ENCODE peak calls at places on chromosomes 7 and 10, in five cellular contexts. One of them, this sample, is unnamed. For H3K4me1 and H3K36me3, the result is how much of the 10 kb centered on the place peaks cover.

GRCh38 chr7:152673902-152674301 is 2.0 kb downstream of the XRCC2 start:
- DNase-seq in neural progenitor cell: no peak
- DNase-seq in gastrocnemius medialis: no peak
- DNase-seq in uterus: no peak
- DNase-seq in tibial nerve: no peak
- DNase-seq in this sample: no peak

GRCh38 chr7:66960192-66960591 is 35.2 kb downstream of the SBDS start:
- DNase-seq in neural progenitor cell: no peak
- DNase-seq in gastrocnemius medialis: no peak
- DNase-seq in uterus: no peak
- DNase-seq in tibial nerve: no peak
- DNase-seq in this sample: no peak

GRCh38 chr10:8453587-8453986 is 399.1 kb downstream of the GATA3 start:
- DNase-seq in uterus: no peak
- DNase-seq in gastrocnemius medialis: no peak
- DNase-seq in neural progenitor cell: no peak
- DNase-seq in tibial nerve: no peak
- DNase-seq in this sample: peak

GRCh38 chr7:100894860-100895700 is 608 bp downstream of the ACHE start:
- DNase-seq in uterus: no peak
- DNase-seq in gastrocnemius medialis: no peak
- DNase-seq in tibial nerve: no peak
- DNase-seq in neural progenitor cell: peak
- DNase-seq in this sample: peak

GRCh38 chr7:130721486-130722277 is 12.3 kb downstream of the KLF14 start:
- DNase-seq in uterus: peak
- DNase-seq in gastrocnemius medialis: peak
- DNase-seq in neural progenitor cell: peak
- DNase-seq in tibial nerve: peak
- DNase-seq in this sample: peak

GRCh38 chr10:122561212-122561611 is 658 bp downstream of the DMBT1 start:
- DNase-seq in neural progenitor cell: no peak
- DNase-seq in tibial nerve: no peak
- DNase-seq in uterus: no peak
- DNase-seq in gastrocnemius medialis: no peak
- DNase-seq in this sample: no peak

GRCh38 chr10:115829501-115830215 is 443.3 kb downstream of the GFRA1 start:
- DNase-seq in uterus: no peak
- DNase-seq in tibial nerve: no peak
- DNase-seq in gastrocnemius medialis: no peak
- DNase-seq in neural progenitor cell: peak
- DNase-seq in this sample: no peak

GRCh38 chr10:7942311-7942710 is 112.2 kb upstream of the GATA3 start:
- DNase-seq in uterus: no peak
- DNase-seq in neural progenitor cell: no peak
- DNase-seq in tibial nerve: no peak
- DNase-seq in gastrocnemius medialis: no peak
- DNase-seq in this sample: no peak

GRCh38 chr7:30765359-30765758 is 5.9 kb upstream of the MINDY4 start:
- DNase-seq in uterus: no peak
- DNase-seq in tibial nerve: no peak
- DNase-seq in neural progenitor cell: no peak
- DNase-seq in gastrocnemius medialis: no peak
- DNase-seq in this sample: no peak

GRCh38 chr10:71067098-71067760 is 145.1 kb upstream of the UNC5B start:
- DNase-seq in tibial nerve: no peak
- DNase-seq in neural progenitor cell: no peak
- DNase-seq in uterus: no peak
- DNase-seq in gastrocnemius medialis: no peak
- DNase-seq in this sample: no peak

GRCh38 chr10:118907051-118907450 is 122.5 kb upstream of the NANOS1 start:
- DNase-seq in tibial nerve: no peak
- DNase-seq in neural progenitor cell: no peak
- DNase-seq in uterus: no peak
- DNase-seq in gastrocnemius medialis: no peak
- DNase-seq in this sample: no peak

GRCh38 chr10:51915031-51915542 is 215.7 kb upstream of the CSTF2T start:
- DNase-seq in neural progenitor cell: no peak
- DNase-seq in tibial nerve: no peak
- DNase-seq in uterus: no peak
- DNase-seq in gastrocnemius medialis: no peak
- DNase-seq in this sample: no peak

GRCh38 chr7:157404845-157405481 is 68.2 kb downstream of the DNAJB6 start:
- DNase-seq in uterus: peak
- DNase-seq in tibial nerve: no peak
- DNase-seq in neural progenitor cell: no peak
- DNase-seq in gastrocnemius medialis: no peak
- DNase-seq in this sample: no peak

GRCh38 chr10:132452216-132452650 is 55.2 kb downstream of the PWWP2B start:
- DNase-seq in gastrocnemius medialis: no peak
- DNase-seq in tibial nerve: no peak
- DNase-seq in neural progenitor cell: peak
- DNase-seq in uterus: no peak
- DNase-seq in this sample: no peak

GRCh38 chr10:100436255-100436654 is 26.6 kb upstream of the WNT8B start:
- DNase-seq in gastrocnemius medialis: no peak
- DNase-seq in uterus: no peak
- DNase-seq in tibial nerve: no peak
- DNase-seq in neural progenitor cell: peak
- DNase-seq in this sample: no peak

GRCh38 chr7:51327287-51327717 is 10.7 kb upstream of the COBL start:
- DNase-seq in gastrocnemius medialis: no peak
- DNase-seq in neural progenitor cell: peak
- DNase-seq in tibial nerve: no peak
- DNase-seq in uterus: no peak
- DNase-seq in this sample: no peak

GRCh38 chr7:71495828-71496227 is 363.9 kb downstream of the GALNT17 start:
- DNase-seq in uterus: no peak
- DNase-seq in neural progenitor cell: no peak
- DNase-seq in gastrocnemius medialis: no peak
- DNase-seq in tibial nerve: no peak
- DNase-seq in this sample: no peak

GRCh38 chr7:28638914-28639313 is 226.6 kb downstream of the CREB5 start:
- DNase-seq in uterus: no peak
- DNase-seq in tibial nerve: no peak
- DNase-seq in gastrocnemius medialis: no peak
- DNase-seq in neural progenitor cell: no peak
- DNase-seq in this sample: no peak

GRCh38 chr7:28643369-28644340 is 231.3 kb downstream of the CREB5 start:
- DNase-seq in uterus: no peak
- DNase-seq in neural progenitor cell: no peak
- DNase-seq in gastrocnemius medialis: no peak
- DNase-seq in tibial nerve: no peak
- DNase-seq in this sample: peak

GRCh38 chr7:28645866-28646265 is 233.5 kb downstream of the CREB5 start:
- DNase-seq in tibial nerve: no peak
- DNase-seq in neural progenitor cell: no peak
- DNase-seq in gastrocnemius medialis: no peak
- DNase-seq in uterus: no peak
- DNase-seq in this sample: no peak

GRCh38 chr7:28641752-28642546 is 229.6 kb downstream of the CREB5 start:
- DNase-seq in gastrocnemius medialis: no peak
- DNase-seq in uterus: no peak
- DNase-seq in tibial nerve: no peak
- DNase-seq in neural progenitor cell: no peak
- DNase-seq in this sample: no peak

DNA sequence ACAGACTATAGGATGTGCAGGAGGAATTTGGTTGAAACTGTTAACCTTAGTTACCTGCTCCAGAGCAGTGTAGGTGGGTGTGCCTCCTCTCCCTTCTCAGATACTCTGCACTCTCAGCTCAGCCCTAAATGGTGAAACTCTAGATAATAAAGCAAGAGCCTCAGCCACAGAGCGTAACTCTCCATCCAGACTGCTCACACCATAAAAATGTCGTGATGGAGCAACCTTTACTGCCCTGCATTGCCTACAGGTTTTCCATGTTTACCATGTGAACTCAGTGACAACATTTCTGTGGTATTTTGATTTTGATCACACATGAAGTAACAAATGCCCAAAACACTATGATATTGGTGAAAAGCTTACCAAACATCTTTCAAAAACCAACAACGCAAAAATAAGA is 227.7 kb downstream of the CREB5 start:
- DNase-seq in uterus: no peak
- DNase-seq in neural progenitor cell: no peak
- DNase-seq in tibial nerve: no peak
- DNase-seq in gastrocnemius medialis: no peak
- DNase-seq in this sample: no peak
- H3K4me3 ChIP-seq in uterus: no peak
- H3K4me3 ChIP-seq in neural progenitor cell: no peak
- H3K4me3 ChIP-seq in tibial nerve: no peak
- H3K4me3 ChIP-seq in gastrocnemius medialis: no peak
- H3K4me3 ChIP-seq in this sample: no peak

DNA sequence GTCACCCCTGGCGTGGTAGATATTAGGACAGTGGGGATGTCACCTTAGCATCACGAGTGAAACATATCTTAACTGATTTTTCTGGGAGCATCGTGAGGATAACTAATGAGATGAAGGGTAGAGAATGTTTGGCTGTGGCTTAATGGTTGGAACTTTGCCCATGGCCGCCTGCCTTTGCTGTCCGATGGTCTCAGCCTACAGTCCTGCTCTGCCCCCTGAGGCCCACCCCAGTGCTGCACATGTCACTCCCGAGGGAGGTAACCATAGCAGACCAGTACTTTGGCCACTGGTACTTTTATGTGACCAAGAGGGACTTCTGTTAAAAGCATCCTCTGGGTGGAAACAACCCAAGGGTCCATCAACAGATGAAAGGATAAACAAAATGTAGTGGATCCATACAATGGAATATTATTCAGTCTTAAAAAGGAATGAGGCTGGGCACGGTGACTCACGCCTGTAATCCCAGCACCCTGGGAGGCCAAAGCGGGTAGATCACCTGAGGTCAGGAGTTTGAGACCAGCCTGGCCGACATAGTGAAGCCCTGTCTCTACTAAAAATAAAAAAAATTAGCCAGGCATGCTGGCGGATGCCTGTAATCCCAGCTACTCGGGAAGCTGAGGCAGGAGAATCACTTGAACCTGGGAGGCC is 58.4 kb downstream of the TACR2 start:
- DNase-seq in uterus: no peak
- DNase-seq in gastrocnemius medialis: no peak
- DNase-seq in neural progenitor cell: no peak
- DNase-seq in tibial nerve: no peak
- DNase-seq in this sample: no peak
- H3K4me1 ChIP-seq in uterus: under half
- H3K4me1 ChIP-seq in gastrocnemius medialis: under half
- H3K4me1 ChIP-seq in neural progenitor cell: under half
- H3K4me1 ChIP-seq in tibial nerve: under half
- H3K4me1 ChIP-seq in this sample: under half

GRCh38 chr10:79305515-79305914 is 41.8 kb upstream of the PPIF start:
- DNase-seq in tibial nerve: no peak
- DNase-seq in gastrocnemius medialis: no peak
- DNase-seq in neural progenitor cell: no peak
- DNase-seq in uterus: no peak
- DNase-seq in this sample: no peak
- H3K36me3 ChIP-seq in tibial nerve: under half
- H3K36me3 ChIP-seq in gastrocnemius medialis: half or more
- H3K36me3 ChIP-seq in neural progenitor cell: under half
- H3K36me3 ChIP-seq in uterus: under half
- H3K36me3 ChIP-seq in this sample: under half

GRCh38 chr7:99191869-99192596 is 15.9 kb downstream of the KPNA7 start:
- DNase-seq in gastrocnemius medialis: no peak
- DNase-seq in neural progenitor cell: no peak
- DNase-seq in tibial nerve: no peak
- DNase-seq in uterus: no peak
- DNase-seq in this sample: no peak

GRCh38 chr7:99188221-99188620 is 19.7 kb downstream of the KPNA7 start:
- DNase-seq in tibial nerve: no peak
- DNase-seq in gastrocnemius medialis: no peak
- DNase-seq in uterus: no peak
- DNase-seq in neural progenitor cell: no peak
- DNase-seq in this sample: no peak

GRCh38 chr7:99193527-99194214 is 14.2 kb downstream of the KPNA7 start:
- DNase-seq in neural progenitor cell: no peak
- DNase-seq in gastrocnemius medialis: no peak
- DNase-seq in uterus: no peak
- DNase-seq in tibial nerve: no peak
- DNase-seq in this sample: no peak

GRCh38 chr7:99190359-99191009 is 17.4 kb downstream of the KPNA7 start:
- DNase-seq in neural progenitor cell: no peak
- DNase-seq in tibial nerve: no peak
- DNase-seq in uterus: no peak
- DNase-seq in gastrocnemius medialis: no peak
- DNase-seq in this sample: no peak

DNA sequence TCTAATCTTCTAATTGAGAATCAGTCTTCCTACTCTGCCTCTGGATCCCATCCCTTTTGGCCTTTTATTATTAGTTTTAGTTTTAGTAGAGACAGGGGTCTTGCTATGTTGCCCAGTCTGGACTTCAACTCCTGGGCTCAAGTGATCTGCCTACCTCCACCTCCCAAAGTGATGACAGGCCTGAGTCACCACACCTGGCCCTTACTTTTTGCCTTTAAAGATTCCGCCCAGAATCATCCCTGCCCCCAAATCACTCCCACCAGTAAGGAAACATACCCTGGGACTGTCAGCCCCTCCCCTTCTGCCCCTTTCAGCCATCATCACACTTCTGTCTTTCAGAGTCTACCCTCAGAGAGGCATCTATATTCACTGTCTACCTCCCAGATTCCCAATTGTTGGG is 18.7 kb downstream of the KPNA7 start:
- DNase-seq in uterus: no peak
- DNase-seq in gastrocnemius medialis: no peak
- DNase-seq in tibial nerve: no peak
- DNase-seq in neural progenitor cell: no peak
- DNase-seq in this sample: no peak
- H3K4me3 ChIP-seq in uterus: no peak
- H3K4me3 ChIP-seq in gastrocnemius medialis: no peak
- H3K4me3 ChIP-seq in tibial nerve: no peak
- H3K4me3 ChIP-seq in neural progenitor cell: no peak
- H3K4me3 ChIP-seq in this sample: no peak

DNA sequence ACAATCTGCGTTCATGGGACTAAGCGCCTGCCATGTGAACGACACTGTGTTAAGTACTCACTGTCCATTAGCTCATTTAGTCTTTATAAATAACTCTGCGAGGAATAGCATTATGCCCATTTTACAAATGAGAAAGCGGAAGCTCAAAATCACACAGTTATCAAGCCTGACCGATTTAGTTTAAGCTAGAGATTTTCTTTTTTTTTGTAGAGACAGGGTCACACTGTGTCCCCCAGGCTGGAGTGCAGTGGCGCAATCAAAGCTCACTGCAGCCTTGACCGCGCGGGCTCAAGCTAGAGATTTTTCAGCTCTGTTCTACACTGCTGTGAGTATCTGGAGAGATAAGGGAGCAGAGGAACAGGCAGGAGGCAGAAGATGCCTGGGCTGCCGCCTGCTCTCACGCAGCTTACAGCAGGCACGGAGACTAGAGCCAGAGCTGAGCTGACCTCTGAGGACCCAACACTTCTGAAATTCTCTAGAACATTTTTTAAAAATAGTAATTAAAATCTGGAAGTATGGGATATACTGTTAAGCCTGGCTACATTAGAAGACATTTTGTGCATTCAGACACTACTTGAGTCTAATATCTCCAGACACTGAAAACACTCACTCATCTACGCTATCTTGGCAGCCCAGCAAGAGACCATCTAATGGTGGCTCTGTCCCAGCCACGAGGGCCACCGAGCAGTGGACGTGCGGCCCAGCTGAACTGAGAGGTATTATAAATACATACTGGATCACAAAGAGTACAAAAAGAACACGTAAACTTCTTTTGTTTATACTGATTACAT is 38.7 kb downstream of the GNA12 start:
- DNase-seq in tibial nerve: no peak
- DNase-seq in gastrocnemius medialis: no peak
- DNase-seq in uterus: no peak
- DNase-seq in neural progenitor cell: no peak
- DNase-seq in this sample: no peak
- H3K4me1 ChIP-seq in tibial nerve: under half
- H3K4me1 ChIP-seq in gastrocnemius medialis: under half
- H3K4me1 ChIP-seq in uterus: under half
- H3K4me1 ChIP-seq in neural progenitor cell: under half
- H3K4me1 ChIP-seq in this sample: under half

This sample was measured in HAP-1.